ENCODE peak calls at places on chromosomes 2 and 18, in four cellular contexts. Y is colonic mucosa, G is GM12865, U is GM18507. A is an unnamed sample.
A peak's percentile ranks its signal among the peaks of the same experiment; 100 is the strongest.

GRCh38 chr2:41914936-41915335 is 132.9 kb upstream of the PKDCC start:
- DNase-seq in Y (no peak), G (no peak), U (no peak), A (no peak)

GRCh38 chr18:67509711-67510110 is 6.8 kb downstream of the DSEL start:
- DNase-seq in Y (no peak), G (no peak), U (no peak), A (no peak)

GRCh38 chr2:240365971-240366471 is 69.4 kb upstream of the GPC1 start:
- DNase-seq in Y (no peak), G (no peak), U (no peak), A (no peak)

GRCh38 chr2:226304308-226304707 is 495.3 kb downstream of the IRS1 start:
- DNase-seq in Y (no peak), G (no peak), U (no peak), A (no peak)

GRCh38 chr2:199932312-199932855 is 21.3 kb downstream of the C2orf69 start:
- DNase-seq in Y (no peak), G (no peak), U (no peak), A (no peak)

GRCh38 chr2:40043191-40043590 is 264.1 kb upstream of the THUMPD2 start:
- DNase-seq in Y (no peak), G (no peak), U (no peak), A (no peak)

GRCh38 chr2:148303166-148303565 is 282.3 kb downstream of the MBD5 start:
- DNase-seq in Y (no peak), G (no peak), U (no peak), A (no peak)

GRCh38 chr2:207202645-207203044 is 36.9 kb upstream of the KLF7 start:
- DNase-seq in Y (no peak), G (no peak), U (no peak), A (no peak)

GRCh38 chr2:1051075-1051474 is 100.4 kb downstream of the SNTG2 start:
- DNase-seq in Y (no peak), G (no peak), U (no peak), A (no peak)

GRCh38 chr2:43190305-43191052 is 35.9 kb downstream of the ZFP36L2 start:
- DNase-seq in Y (peak; percentile 34), G (no peak), U (no peak), A (no peak)

GRCh38 chr2:203983064-203983715 is 46.6 kb downstream of the ICOS start:
- DNase-seq in Y (no peak), G (no peak), U (no peak), A (no peak)

GRCh38 chr2:43609304-43609883 is 13.6 kb upstream of the THADA start:
- DNase-seq in Y (peak; percentile 56), G (peak; percentile 57), U (no peak), A (peak; percentile 53)

GRCh38 chr2:186709529-186710455 is 15.9 kb downstream of the FAM171B start:
- DNase-seq in Y (no peak), G (no peak), U (no peak), A (no peak)

GRCh38 chr2:21092308-21092869 is 31.4 kb upstream of the TDRD15 start:
- DNase-seq in Y (no peak), G (no peak), U (no peak), A (no peak)

GRCh38 chr2:33134086-33134763 is 187.5 kb downstream of the LTBP1 start:
- DNase-seq in Y (peak; percentile 28), G (no peak), U (no peak), A (peak; percentile 26)

GRCh38 chr18:64017870-64018269 is 48.0 kb downstream of the SERPINB8 start:
- DNase-seq in Y (no peak), G (peak; percentile 38), U (no peak), A (no peak)